ENCODE peak calls at places on chromosomes 12 and 14, in ten cellular contexts. K is fibroblast of mammary gland; N is left ventricle myocardium superior; D is activated T-helper 1 cell treated with anti-CD3 and anti-CD28 coated beads, Interleukin-2, amount 50 U/mL, for 16 hours; Y is A172; G is Right ventricle myocardium superior; V is NCI-H526 treated with DMSO at 0.1 percent for 48 hours; C is activated CD8-positive, alpha-beta memory T cell treated with anti-CD3 and anti-CD28 coated beads, Interleukin-2, amount 50 U/mL, for 4 hours; I is astrocyte of the spinal cord; X is stimulated activated CD8-positive, alpha-beta memory T cell treated with anti-CD3 and anti-CD28 coated beads, Interleukin-4, amount 100 ng/mL, for 48 hours. R is an unnamed sample.

GRCh38 chr12:57793920-57794319 is 11.3 kb downstream of the TSFM start:
- DNase-seq in I (peak; percentile 50), C (no peak), N (no peak), X (no peak), Y (peak; percentile 69), K (peak; percentile 89), G (no peak), D (no peak), V (no peak), R (no peak)

GRCh38 chr12:27984275-27984674 is 11.7 kb upstream of the PTHLH start:
- DNase-seq in G (no peak), Y (peak; percentile 75), D (no peak), C (no peak), N (no peak), I (peak; percentile 78), V (no peak), X (no peak), K (peak; percentile 54), R (no peak)

GRCh38 chr12:3244219-3244750 is 167.1 kb downstream of the TSPAN9 start:
- DNase-seq in X (no peak), D (no peak), G (peak; percentile 52), K (no peak), N (no peak), C (no peak), Y (no peak), V (no peak), I (no peak), R (no peak)

GRCh38 chr14:31243860-31244259 is 36.3 kb upstream of the HECTD1 start:
- DNase-seq in I (no peak), C (no peak), X (peak; percentile 35), D (no peak), K (no peak), V (no peak), Y (no peak), N (no peak), G (no peak), R (no peak)

GRCh38 chr12:101414533-101415119 is 7.1 kb upstream of the ARL1 start:
- DNase-seq in I (peak; percentile 72), N (no peak), G (no peak), K (peak; percentile 76), V (peak; percentile 50), C (no peak), Y (peak; percentile 66), X (no peak), D (no peak), R (peak; percentile 19)

GRCh38 chr12:84874125-84874824 is 38.3 kb downstream of the SLC6A15 start:
- DNase-seq in X (no peak), Y (peak; percentile 49), C (no peak), N (no peak), V (peak; percentile 29), K (peak; percentile 76), D (no peak), I (peak; percentile 57), G (no peak), R (no peak)

GRCh38 chr14:56300495-56300894 is 182.3 kb downstream of the PELI2 start:
- DNase-seq in V (no peak), G (no peak), X (no peak), N (no peak), D (no peak), K (peak; percentile 21), C (no peak), I (peak; percentile 47), Y (peak; percentile 45), R (no peak)

GRCh38 chr14:76752744-76753143 is 8.5 kb upstream of the VASH1 start:
- DNase-seq in V (no peak), G (no peak), I (no peak), Y (no peak), N (no peak), C (no peak), D (no peak), X (no peak), K (no peak), R (no peak)

GRCh38 chr12:54082402-54082892 is 28.8 kb downstream of the HOXC4 start:
- DNase-seq in G (peak; percentile 52), K (peak; percentile 57), Y (no peak), C (peak; percentile 51), V (no peak), X (peak; percentile 52), I (peak; percentile 20), D (no peak), N (no peak), R (peak; percentile 43)

GRCh38 chr12:13530966-13531365 is 334.4 kb downstream of the EMP1 start:
- DNase-seq in C (no peak), N (no peak), X (no peak), D (no peak), V (no peak), G (no peak), I (no peak), Y (no peak), K (no peak), R (no peak)

GRCh38 chr14:55297611-55298323 is 26.5 kb downstream of the FBXO34 start:
- DNase-seq in C (no peak), I (no peak), Y (no peak), V (no peak), G (no peak), D (no peak), K (no peak), X (no peak), N (no peak), R (no peak)

GRCh38 chr12:121787063-121787774 is 6.3 kb downstream of the RHOF start:
- DNase-seq in D (no peak), K (no peak), I (no peak), V (no peak), N (no peak), C (no peak), Y (no peak), G (no peak), X (peak; percentile 62), R (peak; percentile 51)

GRCh38 chr14:85531141-85531593 is 1.2 kb downstream of the FLRT2 start:
- DNase-seq in V (peak; percentile 33), X (no peak), G (peak; percentile 68), Y (no peak), C (no peak), K (peak; percentile 83), N (peak; percentile 44), I (peak; percentile 79), D (no peak), R (no peak)

GRCh38 chr12:9115731-9116689 is at the start of gene A2M:
- DNase-seq in N (no peak), K (peak; percentile 73), C (no peak), Y (no peak), D (no peak), G (no peak), I (no peak), V (no peak), X (no peak), R (no peak)

GRCh38 chr12:61566183-61566582 is 694.0 kb upstream of the USP15 start:
- DNase-seq in D (no peak), V (no peak), N (no peak), G (no peak), I (no peak), Y (no peak), X (no peak), C (no peak), K (no peak), R (no peak)

GRCh38 chr12:77924703-77925102 is 94.0 kb downstream of the NAV3 start:
- DNase-seq in K (peak; percentile 52), I (peak; percentile 53), X (no peak), D (no peak), G (no peak), C (no peak), Y (peak; percentile 53), V (no peak), N (no peak), R (no peak)

GRCh38 chr14:104738375-104739019 is 14.4 kb upstream of the SIVA1 start:
- DNase-seq in C (no peak), X (no peak), V (no peak), G (no peak), Y (no peak), K (no peak), D (no peak), I (no peak), N (no peak), R (no peak)

GRCh38 chr12:101889216-101889752 is 11.9 kb downstream of the DRAM1 start:
- DNase-seq in G (no peak), I (no peak), C (no peak), X (no peak), D (no peak), V (no peak), N (no peak), K (no peak), Y (no peak), R (no peak)

GRCh38 chr14:32998433-32998832 is 59.8 kb downstream of the NPAS3 start:
- DNase-seq in X (no peak), I (peak; percentile 19), G (no peak), K (peak; percentile 45), Y (peak; percentile 4), V (no peak), N (no peak), C (no peak), D (no peak), R (no peak)

GRCh38 chr12:52949413-52950331 is 754 bp downstream of the KRT18 start:
- DNase-seq in D (no peak), Y (peak; percentile 98), X (no peak), I (peak; percentile 92), V (peak; percentile 39), K (peak; percentile 68), G (no peak), C (no peak), N (no peak), R (no peak)

GRCh38 chr14:73973497-73973896 is 23.4 kb downstream of the COQ6 start:
- DNase-seq in V (no peak), K (no peak), Y (no peak), C (no peak), D (no peak), X (no peak), I (no peak), N (no peak), G (no peak), R (no peak)

GRCh38 chr14:88181072-88181471 is 142.0 kb downstream of the KCNK10 start:
- DNase-seq in N (no peak), D (no peak), C (no peak), I (no peak), V (no peak), K (no peak), G (no peak), X (no peak), Y (no peak), R (no peak)

GRCh38 chr14:64730681-64731080 is 26.5 kb downstream of the PLEKHG3 start:
- DNase-seq in I (no peak), K (no peak), G (peak; percentile 26), V (no peak), D (no peak), C (no peak), X (no peak), Y (no peak), N (no peak), R (no peak)

GRCh38 chr12:5442251-5443006 is 10.5 kb downstream of the NTF3 start:
- DNase-seq in X (no peak), G (no peak), D (no peak), I (peak; percentile 58), Y (peak; percentile 62), V (peak; percentile 54), N (no peak), C (no peak), K (peak; percentile 37), R (no peak)

GRCh38 chr14:75610839-75611238 is 32.4 kb downstream of the FLVCR2 start:
- DNase-seq in V (no peak), X (no peak), N (no peak), Y (no peak), G (no peak), D (no peak), I (no peak), C (no peak), K (peak; percentile 36), R (no peak)

GRCh38 chr14:20469890-20470858 is 968 bp downstream of the PNP start:
- DNase-seq in D (no peak), I (peak; percentile 28), C (peak; percentile 42), N (no peak), V (no peak), Y (peak; percentile 63), G (no peak), X (peak; percentile 70), K (peak; percentile 88), R (peak; percentile 64)

GRCh38 chr12:50550530-50551223 is 45.9 kb downstream of the DIP2B start:
- DNase-seq in V (no peak), G (no peak), N (no peak), X (no peak), D (no peak), C (no peak), Y (no peak), I (no peak), K (peak; percentile 65), R (no peak)

GRCh38 chr14:100739306-100739705 is 12.6 kb downstream of the DLK1 start:
- DNase-seq in N (no peak), K (no peak), V (no peak), Y (no peak), C (no peak), D (no peak), I (no peak), G (no peak), X (no peak), R (no peak)